ENCODE peak calls at places on chromosome 20, in four cellular contexts. F is HCT116, N is HepG2, B is adrenal gland. T is an unnamed sample.

GRCh38 chr20:24587384-24588046 is 118.1 kb downstream of the SYNDIG1 start:
- DNase-seq in B (peak; percentile 74), F (no peak), N (no peak), T (no peak)

GRCh38 chr20:51562334-51563140 is 20.0 kb upstream of the NFATC2 start:
- DNase-seq in B (peak; percentile 85), F (peak; percentile 26), N (no peak), T (peak; percentile 61)

GRCh38 chr20:41746635-41747034 is 128.5 kb upstream of the CHD6 start:
- DNase-seq in F (no peak), B (no peak), N (no peak), T (no peak)

GRCh38 chr20:25987073-25987927 is 290.6 kb upstream of the ZNF337 start:
- DNase-seq in N (no peak), F (no peak), B (no peak), T (no peak)

GRCh38 chr20:51473771-51474170 is 68.7 kb downstream of the NFATC2 start:
- DNase-seq in B (no peak), N (no peak), F (no peak), T (no peak)

GRCh38 chr20:13856356-13856755 is 71.5 kb downstream of the NDUFAF5 start:
- DNase-seq in N (no peak), F (no peak), B (no peak), T (no peak)

GRCh38 chr20:12171927-12172581 is 254.4 kb downstream of the BTBD3 start:
- DNase-seq in F (no peak), N (no peak), B (no peak), T (no peak)

GRCh38 chr20:49914310-49915117 is 815 bp downstream of the SPATA2 start:
- DNase-seq in F (no peak), N (no peak), B (no peak), T (peak; percentile 38)

GRCh38 chr20:41716436-41716835 is 98.3 kb upstream of the CHD6 start:
- DNase-seq in N (no peak), F (no peak), B (no peak), T (no peak)

GRCh38 chr20:62906647-62907375 is 19.5 kb downstream of the DIDO1 start:
- DNase-seq in F (no peak), N (no peak), B (no peak), T (no peak)

GRCh38 chr20:51628533-51629398 is 86.2 kb upstream of the NFATC2 start:
- DNase-seq in F (no peak), N (peak; percentile 90), B (no peak), T (no peak)

GRCh38 chr20:18632196-18632789 is 44.4 kb downstream of the DTD1 start:
- DNase-seq in B (peak; percentile 82), N (peak; percentile 72), F (peak; percentile 34), T (peak; percentile 29)

GRCh38 chr20:38387953-38388352 is 41.7 kb downstream of the LBP start:
- DNase-seq in F (no peak), B (no peak), N (no peak), T (no peak)

GRCh38 chr20:2840967-2841531 is 504 bp downstream of the VPS16 start:
- DNase-seq in B (peak; percentile 80), F (no peak), N (peak; percentile 66), T (peak; percentile 89)

GRCh38 chr20:7772376-7772775 is 167.9 kb downstream of the HAO1 start:
- DNase-seq in B (no peak), F (no peak), N (no peak), T (no peak)

GRCh38 chr20:56091635-56092180 is 86.4 kb upstream of the CBLN4 start:
- DNase-seq in N (no peak), F (no peak), B (no peak), T (no peak)

GRCh38 chr20:53750827-53751393 is 157.3 kb upstream of the ZNF217 start:
- DNase-seq in B (peak; percentile 73), F (no peak), N (no peak), T (no peak)

GRCh38 chr20:59006864-59007757 is at the start of gene CTSZ:
- DNase-seq in F (no peak), B (no peak), N (no peak), T (peak; percentile 79)
- TF ChIP-seq POLR2A in F (peak; percentile 28), B (no peak), N (no peak), T (peak; percentile 47)

GRCh38 chr20:48649104-48649626 is 178.6 kb downstream of the PREX1 start:
- DNase-seq in N (no peak), B (no peak), F (no peak), T (no peak)

GRCh38 chr20:48649868-48650267 is 177.9 kb downstream of the PREX1 start:
- DNase-seq in B (no peak), F (no peak), N (no peak), T (no peak)

GRCh38 chr20:48652961-48653705 is 174.7 kb downstream of the PREX1 start:
- DNase-seq in F (no peak), B (peak; percentile 86), N (no peak), T (no peak)

GRCh38 chr20:48651960-48652359 is 175.8 kb downstream of the PREX1 start:
- DNase-seq in B (no peak), F (no peak), N (no peak), T (no peak)

GRCh38 chr20:48651271-48651670 is 176.5 kb downstream of the PREX1 start:
- DNase-seq in N (no peak), B (no peak), F (no peak), T (no peak)
- TF ChIP-seq POLR2A in N (no peak), B (no peak), F (no peak), T (no peak)

GRCh38 chr20:21796059-21796458 is 90.6 kb downstream of the PAX1 start:
- DNase-seq in B (no peak), N (peak; percentile 32), F (no peak), T (no peak)

GRCh38 chr20:21801193-21801592 is 95.7 kb downstream of the PAX1 start:
- DNase-seq in N (no peak), F (no peak), B (no peak), T (no peak)

GRCh38 chr20:21798384-21798783 is 92.9 kb downstream of the PAX1 start:
- DNase-seq in B (no peak), N (no peak), F (no peak), T (no peak)
- TF ChIP-seq POLR2A in B (no peak), N (no peak), F (no peak), T (no peak)

GRCh38 chr20:32474009-32474716 is 111.0 kb downstream of the NOL4L start:
- DNase-seq in B (no peak), F (no peak), N (peak; percentile 43), T (no peak)

GRCh38 chr20:32473231-32474008 is 111.7 kb downstream of the NOL4L start:
- DNase-seq in N (peak; percentile 94), F (no peak), B (no peak), T (no peak)

GRCh38 chr20:32474717-32474966 is 110.5 kb downstream of the NOL4L start:
- DNase-seq in B (no peak), N (no peak), F (no peak), T (no peak)

GRCh38 chr20:32476684-32477593 is 108.2 kb downstream of the NOL4L start:
- DNase-seq in B (no peak), F (no peak), N (no peak), T (no peak)

GRCh38 chr20:32474967-32475819 is 109.9 kb downstream of the NOL4L start:
- DNase-seq in F (no peak), N (peak; percentile 86), B (peak; percentile 96), T (peak; percentile 98)
- TF ChIP-seq POLR2A in F (no peak), N (peak; percentile 70), B (no peak), T (peak; percentile 40)

GRCh38 chr20:35652641-35653429 is 11.9 kb downstream of the CPNE1 start:
- DNase-seq in F (no peak), N (no peak), B (no peak), T (no peak)
- TF ChIP-seq POLR2A in F (no peak), N (peak; percentile 16), B (no peak), T (no peak)

GRCh38 chr20:60006261-60006660 is 48.0 kb downstream of the CDH26 start:
- DNase-seq in B (no peak), N (no peak), F (no peak), T (no peak)

GRCh38 chr20:60001027-60001567 is 42.9 kb downstream of the CDH26 start:
- DNase-seq in F (no peak), N (no peak), B (no peak), T (no peak)

GRCh38 chr20:60007452-60007851 is 49.2 kb downstream of the CDH26 start:
- DNase-seq in F (no peak), B (no peak), N (no peak), T (no peak)

GRCh38 chr20:60000271-60001026 is 42.2 kb downstream of the CDH26 start:
- DNase-seq in F (no peak), N (no peak), B (no peak), T (no peak)

DNA sequence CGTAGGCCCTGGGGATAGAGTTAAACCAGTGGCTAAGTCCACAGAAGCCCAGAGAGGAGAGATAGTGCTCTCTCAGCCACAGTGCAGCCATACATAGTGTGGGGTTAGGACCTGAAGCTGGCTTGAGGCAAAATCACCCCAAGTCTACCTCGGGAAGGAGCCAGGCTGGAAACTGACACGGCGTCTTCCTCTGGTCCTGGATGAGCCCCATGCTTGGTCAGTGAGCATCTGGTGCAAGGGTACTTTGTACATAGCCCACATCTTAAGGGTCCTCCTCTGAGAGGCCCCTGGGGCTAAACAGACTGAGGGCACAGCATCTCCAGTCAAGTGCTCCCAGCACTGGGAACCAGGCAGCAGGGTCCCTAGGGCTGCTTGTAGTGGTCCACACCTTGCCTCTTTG is 45.6 kb downstream of the CDH26 start:
- DNase-seq in N (no peak), B (no peak), F (no peak), T (no peak)
- TF ChIP-seq POLR2A in N (no peak), B (no peak), F (no peak), T (no peak)

DNA sequence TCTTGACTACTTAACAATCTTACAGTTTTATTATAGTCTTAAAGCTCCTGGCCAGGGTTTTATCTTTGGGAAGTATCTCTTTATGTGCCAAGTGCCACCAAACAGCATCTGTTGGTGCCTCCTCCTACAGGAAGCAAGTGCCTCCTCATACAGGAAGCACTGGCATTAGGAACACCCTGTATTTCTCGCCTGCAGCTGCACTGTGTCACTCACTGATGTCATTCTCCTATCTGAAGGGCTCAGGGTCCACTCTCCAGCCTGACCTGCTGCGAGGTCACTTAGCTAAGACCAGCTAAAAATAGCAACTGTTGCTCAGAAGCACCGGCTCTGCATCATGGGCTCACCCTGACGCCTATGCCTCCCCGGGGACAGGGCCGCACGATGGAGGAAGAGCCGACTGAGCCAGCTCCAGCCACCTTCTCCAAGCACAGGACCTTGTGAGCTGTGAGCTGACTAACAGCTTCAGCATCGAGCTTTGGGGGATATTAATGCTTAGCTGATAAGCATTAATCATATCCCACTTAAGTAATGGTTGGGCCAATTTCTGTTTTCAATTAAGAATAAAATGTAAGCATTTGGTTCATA is 66.3 kb upstream of the CD93 start:
- DNase-seq in F (no peak), B (peak; percentile 92), N (peak; percentile 90), T (no peak)
- TF ChIP-seq POLR2A in F (no peak), B (no peak), N (peak; percentile 37), T (no peak)

T was measured in H54.